ENCODE peak calls at places on chromosomes 1 and 21, in seven cellular contexts. B is SK-N-SH, G is GM23248, A is neural progenitor cell, M is PC-3, E is MM.1S, N is GM23338. T is an unnamed sample. For H3K4me1 and H3F3A, the result is how much of the 10 kb centered on the place peaks cover.

GRCh38 chr1:112370981-112371380 is 25.0 kb upstream of the CTTNBP2NL start:
- DNase-seq in M (no peak), G (no peak), N (no peak), E (no peak), A (no peak), B (no peak), T (no peak)

GRCh38 chr21:46189959-46190490 is 5.8 kb upstream of the SPATC1L start:
- DNase-seq in M (no peak), N (no peak), B (no peak), A (no peak), G (no peak), E (no peak), T (no peak)

GRCh38 chr21:16081304-16081703 is 351.5 kb downstream of the USP25 start:
- DNase-seq in A (no peak), G (no peak), B (no peak), N (no peak), M (no peak), E (no peak), T (no peak)

GRCh38 chr1:32733573-32734321 is 31.2 kb upstream of the SYNC start:
- DNase-seq in G (no peak), A (peak), E (no peak), N (peak), B (no peak), M (no peak), T (no peak)

GRCh38 chr1:55447488-55447887 is 232.3 kb upstream of the USP24 start:
- DNase-seq in N (no peak), G (peak), M (peak), B (no peak), A (no peak), E (no peak), T (no peak)

GRCh38 chr1:10635385-10635896 is 160.7 kb downstream of the PEX14 start:
- DNase-seq in A (no peak), G (peak), B (peak), E (no peak), N (no peak), M (peak), T (peak)

GRCh38 chr1:210292276-210292851 is 36.3 kb upstream of the HHAT start:
- DNase-seq in E (peak), G (peak), N (peak), M (peak), B (peak), A (peak), T (peak)

GRCh38 chr1:201335901-201336300 is 41.6 kb downstream of the TNNT2 start:
- DNase-seq in N (no peak), B (no peak), G (no peak), A (no peak), M (no peak), E (no peak), T (no peak)

GRCh38 chr1:107405241-107405640 is 264.4 kb downstream of the NTNG1 start:
- DNase-seq in A (no peak), M (peak), N (no peak), B (no peak), E (no peak), G (peak), T (no peak)

GRCh38 chr1:44587796-44588460 is 86.4 kb downstream of the TMEM53 start:
- DNase-seq in A (no peak), E (no peak), G (no peak), M (no peak), N (no peak), B (no peak), T (peak)

GRCh38 chr1:94646151-94646643 is 104.6 kb upstream of the F3 start:
- DNase-seq in G (peak), M (peak), A (no peak), N (no peak), B (no peak), E (no peak), T (peak)

GRCh38 chr1:15691434-15692032 is 7.4 kb downstream of the PLEKHM2 start:
- DNase-seq in E (no peak), N (no peak), B (no peak), M (no peak), G (peak), A (no peak), T (no peak)

GRCh38 chr1:62727656-62728396 is 39.6 kb upstream of the DOCK7 start:
- DNase-seq in N (peak), A (peak), E (no peak), B (no peak), G (peak), M (no peak), T (no peak)

DNA sequence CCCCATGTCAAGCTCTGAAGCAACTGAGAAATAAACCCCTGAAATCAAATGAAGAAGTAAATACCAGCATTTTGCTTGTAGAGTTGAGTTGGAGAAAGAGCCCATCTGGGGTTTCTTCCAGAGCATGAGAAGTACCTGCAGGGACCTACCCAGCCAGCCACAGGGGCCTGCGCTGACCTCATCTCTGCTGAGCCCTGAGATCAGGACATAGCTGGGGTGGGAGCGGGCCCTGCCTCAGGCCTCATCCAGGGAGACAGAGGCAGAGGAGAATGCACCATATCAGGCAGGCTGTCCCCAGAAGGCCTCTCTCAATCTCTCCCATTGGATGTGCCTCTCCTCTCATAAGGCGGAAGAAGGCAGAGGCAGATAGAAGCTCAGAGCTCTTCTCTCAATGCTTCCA is 27.6 kb downstream of the RUNX1 start:
- DNase-seq in B (no peak), G (no peak), A (no peak), N (no peak), M (no peak), E (no peak), T (no peak)
- H2AFZ ChIP-seq in B (no peak), G (no peak), A (no peak), N (peak), M (no peak), E (no peak), T (no peak)

DNA sequence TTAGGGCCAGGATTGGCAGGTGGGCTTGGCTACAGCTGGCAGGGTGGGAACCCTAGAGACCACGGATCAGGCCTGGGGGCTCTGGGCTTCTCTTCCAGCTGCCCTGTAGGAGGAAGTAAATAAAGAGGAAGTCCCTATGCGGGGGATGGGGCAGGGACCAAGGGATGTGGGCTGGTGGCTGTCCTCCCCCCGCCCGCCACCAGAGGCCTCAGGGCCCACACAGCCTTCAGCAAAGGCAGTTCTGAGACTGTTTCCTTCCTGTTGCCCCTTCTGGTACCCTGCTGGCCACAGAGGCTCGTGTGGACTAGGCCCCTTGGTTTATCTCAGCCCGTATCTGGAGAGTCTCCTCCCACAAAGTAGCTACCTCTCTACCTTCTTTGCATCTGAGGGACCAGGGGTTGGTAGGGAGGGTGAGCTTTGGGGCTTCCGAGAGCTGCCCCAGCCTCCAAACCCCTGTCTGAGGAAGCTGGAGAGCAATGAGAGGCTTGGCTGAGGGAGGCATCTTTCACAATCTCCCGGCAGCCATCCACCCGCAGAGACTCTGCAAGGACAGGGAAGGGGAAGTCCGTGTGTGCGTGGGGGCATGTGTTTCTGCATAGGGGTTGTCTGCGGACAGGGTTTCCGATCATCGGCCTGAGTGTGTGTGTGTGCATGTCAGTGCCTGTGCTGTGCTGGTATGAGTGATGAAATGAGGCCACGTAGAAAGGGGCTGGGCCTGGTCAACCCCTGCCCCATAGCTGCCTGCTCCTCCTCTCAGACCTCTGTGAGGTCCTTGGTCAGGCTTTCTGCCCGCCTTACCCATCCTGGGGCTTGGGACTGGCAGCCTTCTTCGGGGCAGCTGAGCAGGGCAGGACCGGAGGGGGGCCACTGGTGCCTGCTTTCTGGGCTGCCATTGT is 12.5 kb downstream of the RPS6KA1 start:
- DNase-seq in A (peak), N (peak), B (peak), M (peak), G (peak), E (peak), T (no peak)
- H3K4me1 ChIP-seq in A (under half), N (under half), B (under half), M (under half), G (under half), E (half or more), T (under half)

GRCh38 chr1:157732755-157733154 is 32.2 kb upstream of the FCRL3 start:
- DNase-seq in E (no peak), G (no peak), M (no peak), N (no peak), B (no peak), A (no peak), T (no peak)
- H3F3A ChIP-seq in E (under half), G (under half), M (under half), N (under half), B (under half), A (under half), T (under half)

GRCh38 chr1:117239467-117239866 is 28.7 kb upstream of the VTCN1 start:
- DNase-seq in M (no peak), G (no peak), A (no peak), B (no peak), N (no peak), E (no peak), T (no peak)

GRCh38 chr1:117235863-117236465 is 25.2 kb upstream of the VTCN1 start:
- DNase-seq in G (no peak), E (no peak), N (no peak), B (no peak), A (no peak), M (no peak), T (no peak)

GRCh38 chr1:117241512-117241911 is 30.8 kb upstream of the VTCN1 start:
- DNase-seq in N (no peak), G (no peak), E (no peak), B (no peak), M (no peak), A (no peak), T (no peak)

GRCh38 chr1:117240547-117240946 is 29.8 kb upstream of the VTCN1 start:
- DNase-seq in N (no peak), A (no peak), E (no peak), B (no peak), G (peak), M (no peak), T (no peak)

DNA sequence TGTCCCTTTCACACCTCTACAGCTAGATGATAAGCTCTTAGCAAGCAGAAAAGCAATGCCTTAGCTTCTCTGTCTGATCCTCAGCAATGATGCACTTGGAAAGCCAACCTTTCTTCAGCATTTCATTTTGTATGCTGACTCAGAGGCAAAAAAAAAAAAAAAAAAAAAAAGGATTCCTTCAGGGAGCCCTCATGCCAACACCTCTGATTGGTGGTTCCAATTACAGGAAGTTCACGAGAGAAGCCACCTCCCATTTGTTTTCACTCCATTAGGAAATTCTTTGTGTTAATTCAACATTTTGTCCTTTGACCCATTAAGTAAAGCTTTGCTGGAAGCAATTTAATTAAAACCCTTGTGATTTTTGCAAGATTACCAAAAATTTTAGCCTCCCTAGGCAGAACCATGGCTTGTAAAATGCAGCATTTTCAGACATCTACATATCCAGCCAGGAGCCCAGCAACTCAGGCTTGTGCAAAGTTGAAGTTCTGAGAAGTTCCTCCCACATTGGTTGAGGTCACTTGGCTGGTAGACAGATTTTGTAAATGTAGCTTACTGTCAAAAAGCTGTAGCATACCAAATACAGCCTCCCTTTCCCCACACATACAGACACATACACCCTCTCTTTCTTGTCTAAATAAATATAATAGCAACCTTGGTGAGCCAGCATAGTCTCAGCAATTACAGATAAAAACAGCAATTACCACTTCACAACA is 27.1 kb upstream of the VTCN1 start:
- DNase-seq in E (no peak), A (no peak), N (peak), B (no peak), G (peak), M (peak), T (peak)
- H2AFZ ChIP-seq in E (no peak), A (no peak), N (peak), B (no peak), G (peak), M (no peak), T (no peak)

GRCh38 chr1:236356141-236356540 is 37.9 kb upstream of the EDARADD start:
- DNase-seq in G (no peak), B (no peak), E (no peak), N (no peak), A (no peak), M (no peak), T (no peak)
- H3K4me1 ChIP-seq in G (under half), B (under half), E (under half), N (under half), A (under half), M (under half), T (under half)

GRCh38 chr1:156656779-156657160 is 14.9 kb downstream of the BCAN start:
- DNase-seq in A (peak), E (no peak), B (peak), M (no peak), G (peak), N (peak), T (no peak)
- H3F3A ChIP-seq in A (under half), E (under half), B (under half), M (under half), G (under half), N (under half), T (under half)

T was measured in PC-9.